ENCODE peak calls at places on chromosomes 12 and 14, in nine cellular contexts. Q is foreskin fibroblast; H is activated T-helper 1 cell treated with anti-CD3 and anti-CD28 coated beads, Interleukin-12 subunit alpha, Interleukin-12 subunit beta, Interleukin-2, Interleukin-4 antibody, amounts not matched to agents 30 ng/mL and 10 ng/mL and 1 ng/mL, durations not matched to agents 14 hours and 24 hours and 36 hours; T is GM23338; Z is stimulated activated CD4-positive, alpha-beta T cell treated with anti-CD3 and anti-CD28 coated beads, TNF-alpha, amount 100 ng/mL, for 1 hour; X is effector memory CD4-positive, alpha-beta T cell; B is GF-D8; S is T-helper 2 cell; O is tibial nerve. D is an unnamed sample.
A peak's percentile ranks its signal among the peaks of the same experiment; 100 is the strongest.

GRCh38 chr12:118016424-118017264 is at the start of gene RFC5:
- DNase-seq in Q (peak; percentile 99), H (peak; percentile 96), T (peak; percentile 100), Z (peak; percentile 96), X (peak; percentile 98), B (peak; percentile 87), S (peak; percentile 96), O (peak; percentile 98), D (peak; percentile 96)

GRCh38 chr12:42473130-42473529 is 116.4 kb downstream of the PRICKLE1 start:
- DNase-seq in Q (peak; percentile 81), H (no peak), T (no peak), Z (no peak), X (no peak), B (no peak), S (no peak), O (no peak), D (no peak)

GRCh38 chr12:132373967-132374820 is 44.8 kb upstream of the GALNT9 start:
- DNase-seq in Q (peak; percentile 53), H (no peak), T (no peak), Z (no peak), X (no peak), B (no peak), S (no peak), O (no peak), D (no peak)

GRCh38 chr12:106234513-106234912 is 13.3 kb downstream of the CKAP4 start:
- DNase-seq in Q (peak; percentile 68), H (no peak), T (no peak), Z (no peak), X (no peak), B (no peak), S (no peak), O (no peak), D (no peak)

GRCh38 chr14:105864651-105865265 is 338.4 kb downstream of the TMEM121 start:
- DNase-seq in Q (no peak), H (no peak), T (no peak), Z (no peak), X (no peak), B (no peak), S (peak; percentile 0), O (no peak), D (no peak)

GRCh38 chr12:124559182-124560017 is 8.0 kb downstream of the NCOR2 start:
- DNase-seq in Q (no peak), H (no peak), T (no peak), Z (no peak), X (no peak), B (no peak), S (no peak), O (no peak), D (no peak)

GRCh38 chr12:9931245-9931644 is 925 bp downstream of the CLEC2A start:
- DNase-seq in Q (no peak), H (no peak), T (no peak), Z (no peak), X (no peak), B (no peak), S (no peak), O (no peak), D (no peak)

GRCh38 chr12:44034916-44035315 is 199.0 kb downstream of the TMEM117 start:
- DNase-seq in Q (no peak), H (no peak), T (no peak), Z (no peak), X (no peak), B (no peak), S (no peak), O (no peak), D (no peak)

GRCh38 chr12:57171668-57172067 is 24.2 kb upstream of the LRP1-AS start:
- DNase-seq in Q (peak; percentile 93), H (no peak), T (no peak), Z (no peak), X (no peak), B (no peak), S (no peak), O (peak; percentile 35), D (no peak)

GRCh38 chr12:124443929-124444712 is 123.3 kb downstream of the NCOR2 start:
- DNase-seq in Q (no peak), H (no peak), T (no peak), Z (no peak), X (no peak), B (no peak), S (no peak), O (no peak), D (no peak)